ENCODE peak calls at places on chromosomes 1 and 21, in ten cellular contexts. X is HFF-Myc; K is skeletal muscle cell; Z is H7; U is fibroblast of lung; B is A549; V is sigmoid colon; M is CD4-positive, CD25-positive, alpha-beta regulatory T cell; Q is fibroblast of villous mesenchyme; I is lower lobe of right lung. C is an unnamed sample.

GRCh38 chr1:100928128-100928527 is 32.2 kb downstream of the SLC30A7 start:
- DNase-seq in V (no peak), B (no peak), I (no peak), U (no peak), X (no peak), K (no peak), Q (no peak), Z (peak), M (peak), C (peak)

GRCh38 chr1:21706151-21706835 is 37.1 kb upstream of the RAP1GAP start:
- DNase-seq in V (no peak), Z (peak), I (no peak), K (peak), Q (peak), B (no peak), X (no peak), U (peak), M (no peak), C (no peak)

GRCh38 chr1:36323636-36324321 is at the start of gene EVA1B:
- DNase-seq in B (peak), M (peak), K (peak), Q (peak), X (no peak), Z (peak), I (peak), V (peak), U (peak), C (peak)

GRCh38 chr1:87327362-87328120 is 1.1 kb upstream of the LMO4 start:
- DNase-seq in X (no peak), Z (no peak), M (no peak), Q (no peak), V (no peak), K (no peak), U (no peak), I (no peak), B (no peak), C (no peak)

GRCh38 chr1:70353641-70354331 is 736 bp downstream of the ANKRD13C start:
- DNase-seq in Z (no peak), U (peak), K (peak), Q (peak), M (peak), I (no peak), V (no peak), X (peak), B (peak), C (peak)

GRCh38 chr1:59814901-59815825 is at the start of gene HOOK1:
- DNase-seq in X (no peak), M (no peak), K (no peak), U (no peak), B (peak), Z (no peak), I (no peak), Q (no peak), V (no peak), C (no peak)

GRCh38 chr21:32056791-32057190 is 184.0 kb downstream of the HUNK start:
- DNase-seq in I (no peak), Q (no peak), B (no peak), M (no peak), K (no peak), V (no peak), X (no peak), Z (peak), U (no peak), C (no peak)

GRCh38 chr1:21260405-21261129 is 29.7 kb downstream of the ECE1 start:
- DNase-seq in Q (no peak), K (no peak), M (no peak), Z (no peak), X (no peak), I (no peak), U (no peak), V (no peak), B (no peak), C (no peak)

GRCh38 chr1:155086182-155086741 is 7.6 kb downstream of the EFNA3 start:
- DNase-seq in V (peak), Q (peak), M (peak), I (peak), B (peak), X (no peak), U (peak), Z (peak), K (no peak), C (no peak)

GRCh38 chr1:2783069-2783434 is 18.4 kb downstream of the TTC34 start:
- DNase-seq in Z (no peak), M (no peak), I (no peak), X (no peak), U (no peak), Q (no peak), K (no peak), V (peak), B (no peak), C (no peak)

GRCh38 chr1:63326473-63327380 is 4.4 kb downstream of the FOXD3 start:
- DNase-seq in Q (no peak), U (peak), V (no peak), I (no peak), Z (peak), M (peak), B (no peak), K (no peak), X (no peak), C (no peak)

GRCh38 chr1:231603598-231604275 is 22.9 kb upstream of the DISC1 start:
- DNase-seq in I (no peak), Q (peak), M (peak), V (no peak), B (peak), X (no peak), K (no peak), U (peak), Z (peak), C (peak)

GRCh38 chr1:173149887-173150286 is 57.2 kb downstream of the TNFSF4 start:
- DNase-seq in X (no peak), Z (no peak), I (no peak), B (peak), Q (peak), M (no peak), V (no peak), K (peak), U (peak), C (peak)

GRCh38 chr1:20017741-20018140 is 38.3 kb upstream of the PLA2G2A start:
- DNase-seq in V (no peak), Z (no peak), Q (no peak), K (no peak), U (peak), X (no peak), I (no peak), M (no peak), B (no peak), C (no peak)

GRCh38 chr1:39799770-39800470 is 11.3 kb upstream of the BMP8B start:
- DNase-seq in X (no peak), Z (peak), I (peak), B (peak), V (peak), U (peak), Q (peak), K (peak), M (peak), C (peak)
- H3K4me3 ChIP-seq in X (no peak), Z (no peak), I (peak), B (peak), V (no peak), U (no peak), Q (no peak), K (no peak), M (peak), C (peak)

DNA sequence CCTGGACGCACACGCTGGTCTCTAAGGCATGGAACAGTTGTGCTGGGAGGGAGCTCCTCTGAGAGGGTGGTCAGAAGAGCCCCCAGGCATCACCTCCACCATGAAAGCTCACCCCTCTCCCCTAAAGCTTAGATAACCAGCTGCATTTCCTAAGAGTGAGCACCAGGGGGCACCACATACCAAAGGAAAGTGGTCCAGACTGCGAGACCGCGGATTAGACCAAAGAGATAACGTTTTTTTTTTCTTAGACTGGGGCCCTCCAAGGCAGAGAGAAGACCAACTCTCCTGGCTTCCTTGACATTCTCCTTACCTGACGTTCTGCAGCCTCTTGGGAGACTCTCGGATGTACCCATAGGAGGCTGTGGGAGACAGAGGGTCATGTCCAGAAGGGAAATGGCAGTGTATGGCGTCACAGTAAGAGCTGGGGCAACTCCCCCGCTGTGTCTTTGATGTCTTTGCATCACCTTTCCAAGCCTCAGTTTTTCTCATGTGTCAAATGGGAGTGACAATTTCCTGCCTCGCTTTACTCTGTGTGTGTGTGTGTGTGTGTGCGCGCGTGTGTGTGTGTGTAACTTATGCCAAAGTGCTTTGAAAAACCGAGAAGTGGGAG is 12.3 kb upstream of the IFNLR1 start:
- DNase-seq in U (peak), Z (peak), B (peak), K (no peak), M (peak), X (no peak), V (peak), I (no peak), Q (peak), C (peak)
- H3K4me3 ChIP-seq in U (no peak), Z (no peak), B (no peak), K (no peak), M (peak), X (no peak), V (no peak), I (peak), Q (no peak), C (no peak)

GRCh38 chr1:228465134-228465533 is 22.0 kb upstream of the RNF187 start:
- DNase-seq in K (no peak), M (no peak), B (no peak), X (no peak), I (no peak), U (no peak), Q (no peak), Z (no peak), V (no peak), C (no peak)

GRCh38 chr1:228464487-228464983 is 22.6 kb upstream of the RNF187 start:
- DNase-seq in K (peak), X (no peak), M (peak), V (peak), Z (peak), I (peak), B (peak), U (peak), Q (peak), C (peak)

GRCh38 chr1:228463559-228464455 is 23.4 kb upstream of the RNF187 start:
- DNase-seq in K (no peak), M (peak), V (peak), X (no peak), B (peak), Z (peak), Q (peak), I (no peak), U (peak), C (peak)

GRCh38 chr1:228463009-228463558 is 24.1 kb upstream of the RNF187 start:
- DNase-seq in M (no peak), K (no peak), B (no peak), U (no peak), X (no peak), V (peak), Z (no peak), I (no peak), Q (no peak), C (no peak)

DNA sequence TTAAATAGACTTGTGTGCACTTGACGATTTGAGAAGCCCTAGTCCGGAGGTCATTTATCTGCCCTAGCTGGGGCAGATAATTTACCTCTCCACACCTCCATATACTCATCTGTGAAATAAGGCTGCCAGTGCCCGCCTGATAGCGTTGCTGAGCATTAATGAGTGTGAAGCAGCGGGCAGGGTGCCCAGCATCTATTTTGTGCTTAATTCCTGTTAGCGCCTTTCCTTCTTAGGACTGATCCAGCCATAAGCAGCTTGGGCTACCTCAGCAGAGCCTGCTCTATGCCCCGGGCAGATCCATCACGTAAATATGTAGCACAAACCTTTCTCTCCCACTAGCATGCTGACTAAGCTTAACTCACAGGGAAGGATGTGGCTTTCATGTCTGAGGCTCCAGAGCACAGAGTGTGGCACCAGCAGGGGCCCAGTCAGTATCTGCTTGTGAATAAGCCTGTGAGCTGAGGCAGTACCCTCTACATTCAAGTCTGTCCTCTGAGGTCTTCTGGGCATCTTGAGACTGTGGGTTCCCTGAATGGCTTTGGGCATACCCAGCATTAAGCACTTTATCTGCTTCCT is 21.5 kb upstream of the RNF187 start:
- DNase-seq in M (peak), Z (no peak), U (no peak), X (no peak), Q (no peak), I (no peak), V (no peak), K (no peak), B (no peak), C (peak)
- H3K4me3 ChIP-seq in M (peak), Z (no peak), U (no peak), X (no peak), Q (no peak), I (no peak), V (no peak), K (no peak), B (no peak), C (peak)

DNA sequence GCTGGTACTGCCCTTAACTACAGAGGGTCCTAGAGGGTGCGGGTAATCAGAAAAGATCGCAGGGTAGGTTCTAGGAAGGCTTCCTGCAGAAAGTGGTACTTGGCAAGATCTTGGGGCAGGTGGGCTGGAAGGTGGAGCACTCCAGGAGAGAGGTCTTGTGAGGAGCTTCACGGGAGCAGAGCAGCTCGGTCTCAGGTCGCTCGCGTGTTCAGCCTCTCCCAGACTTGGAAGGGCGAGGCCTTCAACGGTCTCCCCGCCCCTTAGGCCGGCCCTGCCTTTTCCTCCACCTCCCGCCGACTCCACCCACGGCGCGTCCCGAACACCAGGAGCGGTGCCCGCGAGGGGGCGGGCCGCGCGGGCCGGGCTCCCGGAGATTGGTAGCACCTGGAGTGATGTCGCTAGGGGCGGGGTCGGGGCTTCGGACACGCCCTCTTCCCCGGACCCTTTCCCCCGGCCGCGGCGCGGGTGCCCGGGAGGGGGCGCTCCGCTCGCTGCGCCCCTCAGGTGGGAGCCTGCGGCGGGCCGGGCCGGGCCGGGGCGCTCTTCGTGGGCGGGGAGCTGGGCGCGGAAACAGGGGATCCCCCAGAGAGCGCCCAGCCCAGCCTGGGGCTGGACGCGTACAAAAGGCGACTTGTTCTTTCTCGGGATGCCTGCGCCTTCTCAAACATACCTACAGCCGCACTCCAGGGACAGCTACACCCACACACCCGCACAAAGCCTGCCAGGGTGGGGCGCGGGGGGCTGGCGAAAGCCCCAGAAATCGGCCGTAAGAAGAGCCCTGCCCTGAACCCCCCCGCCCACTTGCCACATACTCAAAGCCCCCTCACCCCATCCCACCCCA is 35.5 kb downstream of the AHDC1 start:
- DNase-seq in Z (peak), B (peak), I (peak), Q (peak), U (peak), X (peak), M (peak), V (peak), K (peak), C (peak)
- H3K4me3 ChIP-seq in Z (peak), B (peak), I (peak), Q (peak), U (no peak), X (peak), M (peak), V (peak), K (peak), C (peak)

GRCh38 chr21:34941162-34941561 is 107.9 kb downstream of the RUNX1 start:
- DNase-seq in M (no peak), Q (no peak), B (no peak), I (no peak), V (no peak), K (no peak), Z (no peak), X (no peak), U (no peak), C (peak)
- H3K4me3 ChIP-seq in M (no peak), Q (no peak), B (no peak), I (no peak), V (no peak), K (no peak), Z (no peak), X (no peak), U (no peak), C (no peak)

DNA sequence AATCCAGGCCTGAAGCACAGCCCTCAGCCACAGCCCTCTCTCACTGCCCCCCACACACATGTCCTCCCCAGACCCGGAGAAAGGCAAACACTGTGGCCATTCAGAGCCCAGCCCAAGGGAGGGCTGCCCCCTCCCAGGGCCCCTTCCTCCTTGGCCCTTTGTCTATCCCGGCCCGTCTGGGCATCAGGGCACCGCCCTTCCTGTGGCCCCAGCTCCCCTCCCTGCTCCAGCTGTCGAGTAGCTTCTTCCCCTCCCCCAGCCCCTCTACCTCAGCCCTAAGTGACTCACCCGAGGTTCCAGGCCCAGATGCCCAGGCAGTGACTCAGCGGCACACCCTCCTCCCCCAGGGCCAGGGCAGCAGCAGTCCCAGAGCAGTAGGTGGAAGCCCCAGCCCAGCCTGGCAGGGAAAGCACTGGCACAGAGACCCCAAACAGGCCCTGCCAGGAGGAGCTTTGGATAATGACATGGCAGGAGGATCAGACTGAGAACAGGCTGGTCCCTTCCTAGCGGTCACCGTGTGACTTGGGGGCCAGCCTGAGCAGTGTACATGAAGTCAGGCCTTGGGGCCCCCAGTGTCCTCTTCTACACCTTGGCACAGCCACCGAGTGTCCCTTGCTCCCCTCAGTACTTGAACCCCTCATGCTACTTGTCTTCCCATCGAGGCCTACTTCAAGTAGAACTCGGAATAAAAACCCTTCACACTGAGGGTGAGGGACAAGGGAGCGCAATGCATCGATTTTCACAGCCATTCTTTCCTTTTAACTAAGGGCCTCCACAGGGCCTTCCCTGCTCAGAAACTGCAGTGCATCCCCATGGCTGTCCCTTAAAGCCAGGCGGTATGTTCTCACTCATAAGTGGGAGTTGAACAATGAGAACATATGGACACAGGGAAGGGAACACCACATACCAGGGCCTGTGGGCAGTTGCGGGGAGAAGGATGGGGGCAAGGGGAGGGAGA is 1.0 kb upstream of the S100A2 start:
- DNase-seq in M (peak), U (peak), B (peak), Q (peak), I (peak), K (peak), X (peak), Z (peak), V (peak), C (no peak)
- H3K4me3 ChIP-seq in M (no peak), U (no peak), B (peak), Q (no peak), I (peak), K (no peak), X (no peak), Z (no peak), V (no peak), C (no peak)

GRCh38 chr1:38370716-38371504 is 324.3 kb upstream of the POU3F1 start:
- DNase-seq in Z (peak), X (no peak), U (no peak), Q (no peak), K (no peak), B (no peak), M (no peak), I (no peak), V (no peak), C (no peak)
- H3K4me3 ChIP-seq in Z (no peak), X (no peak), U (no peak), Q (no peak), K (no peak), B (no peak), M (no peak), I (no peak), V (no peak), C (no peak)

GRCh38 chr1:199489594-199489993 is 537.9 kb upstream of the NR5A2 start:
- DNase-seq in I (no peak), B (no peak), Z (no peak), Q (no peak), U (no peak), M (no peak), K (no peak), X (no peak), V (no peak), C (no peak)
- H3K4me3 ChIP-seq in I (no peak), B (no peak), Z (no peak), Q (no peak), U (no peak), M (no peak), K (no peak), X (no peak), V (no peak), C (no peak)

C was measured in Jurkat, Clone E6-1.